ENCODE peak calls at places on chromosome 1, in five cellular contexts. U, N, O, Z and R are unnamed samples.

GRCh38 chr1:56189946-56190920 is 389.1 kb downstream of the PLPP3 start:
- DNase-seq in U (no peak), N (no peak), O (no peak), Z (no peak), R (no peak)

GRCh38 chr1:66788231-66788939 is 12.7 kb downstream of the INSL5 start:
- DNase-seq in U (no peak), N (no peak), O (peak), Z (no peak), R (no peak)

GRCh38 chr1:19811206-19811851 is 3.8 kb downstream of the RNF186 start:
- DNase-seq in U (no peak), N (no peak), O (peak), Z (peak), R (no peak)

GRCh38 chr1:20237646-20238045 is 51.3 kb upstream of the PLA2G2C start:
- DNase-seq in U (no peak), N (no peak), O (no peak), Z (no peak), R (no peak)

GRCh38 chr1:206967096-206967851 is 3.0 kb downstream of the FCAMR start:
- DNase-seq in U (peak), N (no peak), O (no peak), Z (peak), R (no peak)

GRCh38 chr1:24022611-24023359 is 42.7 kb upstream of the SRSF10 start:
- DNase-seq in U (no peak), N (no peak), O (no peak), Z (peak), R (no peak)

GRCh38 chr1:198650506-198650905 is 11.7 kb downstream of the PTPRC start:
- DNase-seq in U (no peak), N (no peak), O (no peak), Z (no peak), R (no peak)

GRCh38 chr1:198494658-198495103 is 45.8 kb downstream of the ATP6V1G3 start:
- DNase-seq in U (no peak), N (no peak), O (no peak), Z (no peak), R (no peak)

GRCh38 chr1:162985816-162986215 is 83.3 kb upstream of the RGS4 start:
- DNase-seq in U (no peak), N (no peak), O (no peak), Z (no peak), R (no peak)

GRCh38 chr1:143611159-143611558 is 360.6 kb downstream of the FAM72C start:
- DNase-seq in U (no peak), N (no peak), O (no peak), Z (no peak), R (no peak)

GRCh38 chr1:240486596-240486995 is 125.4 kb downstream of the GREM2 start:
- DNase-seq in U (no peak), N (no peak), O (no peak), Z (peak), R (no peak)

GRCh38 chr1:108561731-108562326 is 1.9 kb downstream of the EEIG2 start:
- DNase-seq in U (peak), N (peak), O (peak), Z (peak), R (no peak)

GRCh38 chr1:9884805-9885204 is 25.3 kb downstream of the CTNNBIP1 start:
- DNase-seq in U (no peak), N (no peak), O (no peak), Z (no peak), R (no peak)

GRCh38 chr1:56644064-56644940 is 812 bp upstream of the PRKAA2 start:
- DNase-seq in U (no peak), N (no peak), O (no peak), Z (peak), R (no peak)

GRCh38 chr1:91846007-91846620 is 39.8 kb downstream of the TGFBR3 start:
- DNase-seq in U (peak), N (no peak), O (no peak), Z (no peak), R (no peak)

GRCh38 chr1:72954943-72955342 is 672.6 kb upstream of the NEGR1 start:
- DNase-seq in U (no peak), N (no peak), O (no peak), Z (no peak), R (no peak)

GRCh38 chr1:233294991-233295774 is at the start of gene PCNX2:
- DNase-seq in U (no peak), N (no peak), O (peak), Z (peak), R (no peak)

GRCh38 chr1:180243517-180244221 is 13.6 kb downstream of the LHX4 start:
- DNase-seq in U (no peak), N (no peak), O (no peak), Z (no peak), R (no peak)

GRCh38 chr1:201461193-201461657 is 7.8 kb downstream of the PHLDA3 start:
- DNase-seq in U (no peak), N (peak), O (no peak), Z (peak), R (no peak)

GRCh38 chr1:210565316-210565715 is 236.6 kb downstream of the HHAT start:
- DNase-seq in U (no peak), N (no peak), O (no peak), Z (no peak), R (no peak)

GRCh38 chr1:39639333-39640130 is at the start of gene HEYL:
- DNase-seq in U (peak), N (no peak), O (peak), Z (peak), R (no peak)